ENCODE peak calls at places on chromosome 13, in four cellular contexts. J, U, Z and D are unnamed samples. For H3K36me3, the result is how much of the 10 kb centered on the place peaks cover.

GRCh38 chr13:51729853-51730553 is 74.0 kb downstream of the DHRS12 start:
- DNase-seq in J (peak), U (no peak), Z (no peak), D (no peak)

GRCh38 chr13:24217601-24218281 is 57.2 kb downstream of the SPATA13 start:
- DNase-seq in J (peak), U (no peak), Z (no peak), D (no peak)

GRCh38 chr13:33583398-33583797 is 234.6 kb upstream of the RFC3 start:
- DNase-seq in J (no peak), U (no peak), Z (no peak), D (no peak)

GRCh38 chr13:20391597-20392452 is 133.8 kb downstream of the CRYL1 start:
- DNase-seq in J (no peak), U (peak), Z (no peak), D (no peak)

GRCh38 chr13:84049442-84049841 is 167.2 kb upstream of the SLITRK1 start:
- DNase-seq in J (no peak), U (no peak), Z (no peak), D (no peak)

GRCh38 chr13:59490651-59491050 is 673.1 kb downstream of the DIAPH3 start:
- DNase-seq in J (no peak), U (no peak), Z (no peak), D (no peak)

GRCh38 chr13:20840590-20840989 is 62.0 kb downstream of the XPO4 start:
- DNase-seq in J (peak), U (no peak), Z (no peak), D (no peak)

GRCh38 chr13:21074601-21075302 is 13.4 kb upstream of the LATS2 start:
- DNase-seq in J (no peak), U (no peak), Z (no peak), D (no peak)

GRCh38 chr13:101523732-101524131 is 71.3 kb downstream of the ITGBL1 start:
- DNase-seq in J (peak), U (no peak), Z (no peak), D (no peak)

GRCh38 chr13:38346764-38347163 is 2.9 kb upstream of the UFM1 start:
- DNase-seq in J (no peak), U (no peak), Z (no peak), D (no peak)

GRCh38 chr13:74210693-74211393 is 76.6 kb upstream of the KLF12 start:
- DNase-seq in J (peak), U (no peak), Z (no peak), D (no peak)

GRCh38 chr13:98416408-98416807 is 160.5 kb downstream of the STK24 start:
- DNase-seq in J (no peak), U (no peak), Z (peak), D (no peak)

GRCh38 chr13:50685491-50685890 is 158.0 kb downstream of the DLEU7 start:
- DNase-seq in J (peak), U (peak), Z (peak), D (no peak)

GRCh38 chr13:49976314-49977258 is 20.3 kb upstream of the TRIM13 start:
- DNase-seq in J (peak), U (peak), Z (peak), D (no peak)

GRCh38 chr13:79404985-79405384 is 1.1 kb downstream of the RBM26 start:
- DNase-seq in J (peak), U (no peak), Z (no peak), D (no peak)

GRCh38 chr13:77507931-77508776 is 27.4 kb upstream of the SCEL start:
- DNase-seq in J (peak), U (no peak), Z (no peak), D (no peak)

GRCh38 chr13:100128373-100128772 is 39.5 kb downstream of the PCCA start:
- DNase-seq in J (peak), U (no peak), Z (no peak), D (no peak)

GRCh38 chr13:72953391-72953960 is 105.3 kb upstream of the KLF5 start:
- DNase-seq in J (no peak), U (no peak), Z (peak), D (no peak)

GRCh38 chr13:34153428-34154180 is 335.7 kb downstream of the RFC3 start:
- DNase-seq in J (no peak), U (no peak), Z (no peak), D (no peak)

GRCh38 chr13:31476753-31477152 is 262.6 kb upstream of the RXFP2 start:
- DNase-seq in J (peak), U (no peak), Z (no peak), D (no peak)

GRCh38 chr13:71274923-71275593 is 591.9 kb downstream of the DACH1 start:
- DNase-seq in J (no peak), U (no peak), Z (no peak), D (no peak)

GRCh38 chr13:37618554-37618953 is 20.0 kb upstream of the POSTN start:
- DNase-seq in J (peak), U (no peak), Z (no peak), D (no peak)

GRCh38 chr13:94329754-94330551 is 149.5 kb downstream of the DCT start:
- DNase-seq in J (peak), U (no peak), Z (no peak), D (no peak)

GRCh38 chr13:31046711-31047279 is 114.3 kb downstream of the TEX26 start:
- DNase-seq in J (peak), U (peak), Z (no peak), D (no peak)

GRCh38 chr13:31997641-31998040 is 33.9 kb upstream of the FRY start:
- DNase-seq in J (no peak), U (no peak), Z (no peak), D (no peak)

GRCh38 chr13:30934381-30934780 is 1.9 kb downstream of the TEX26 start:
- DNase-seq in J (no peak), U (peak), Z (no peak), D (no peak)

GRCh38 chr13:30569901-30570576 is 47.7 kb upstream of the USPL1 start:
- DNase-seq in J (peak), U (no peak), Z (no peak), D (no peak)

GRCh38 chr13:111976474-111977183 is 90.3 kb upstream of the SOX1 start:
- DNase-seq in J (no peak), U (no peak), Z (no peak), D (no peak)

GRCh38 chr13:84672616-84673015 is 790.3 kb upstream of the SLITRK1 start:
- DNase-seq in J (no peak), U (no peak), Z (no peak), D (no peak)

GRCh38 chr13:65943024-65943423 is 1287.1 kb downstream of the PCDH9 start:
- DNase-seq in J (peak), U (no peak), Z (no peak), D (no peak)

DNA sequence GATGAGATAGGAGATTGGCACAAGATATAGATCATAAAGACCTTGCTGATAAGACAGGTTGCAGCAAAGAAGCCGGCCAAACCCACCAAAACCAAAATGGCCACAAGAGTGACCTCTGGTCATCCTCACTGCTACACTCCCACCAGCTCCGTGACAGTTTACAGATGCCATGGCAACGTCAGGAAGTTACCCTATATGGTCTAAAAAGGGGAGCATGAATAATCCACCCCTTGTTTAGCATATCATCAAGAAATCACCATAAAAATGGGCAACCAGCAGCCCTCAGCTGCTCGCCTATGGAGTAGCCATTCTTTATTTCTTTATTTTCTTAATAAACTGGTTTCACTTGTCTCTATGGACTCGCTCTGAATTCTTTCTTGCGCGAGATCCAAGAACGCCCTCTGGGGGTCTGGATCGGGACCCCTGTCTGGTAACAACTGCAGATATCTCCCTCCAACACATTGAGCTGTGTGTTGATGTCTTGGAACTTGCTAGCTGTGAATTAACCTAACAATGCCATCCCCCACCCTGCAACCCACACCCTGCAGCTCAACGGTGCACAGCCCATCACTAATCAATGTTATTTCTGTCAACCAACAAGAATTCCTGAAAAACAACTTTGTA is 27.1 kb upstream of the GRTP1 start:
- DNase-seq in J (peak), U (no peak), Z (no peak), D (no peak)
- TF ChIP-seq CTCF in J (no peak), U (peak), Z (no peak), D (no peak)

GRCh38 chr13:97340399-97340798 is 93.6 kb upstream of the RAP2A start:
- DNase-seq in J (no peak), U (no peak), Z (no peak), D (no peak)
- H3K4me3 ChIP-seq in J (no peak), U (no peak), Z (no peak), D (no peak)

GRCh38 chr13:47481521-47481920 is 519.6 kb downstream of the SUCLA2 start:
- DNase-seq in J (peak), U (no peak), Z (no peak), D (no peak)
- H3K36me3 ChIP-seq in J (under half), U (under half), Z (under half), D (under half)

DNA sequence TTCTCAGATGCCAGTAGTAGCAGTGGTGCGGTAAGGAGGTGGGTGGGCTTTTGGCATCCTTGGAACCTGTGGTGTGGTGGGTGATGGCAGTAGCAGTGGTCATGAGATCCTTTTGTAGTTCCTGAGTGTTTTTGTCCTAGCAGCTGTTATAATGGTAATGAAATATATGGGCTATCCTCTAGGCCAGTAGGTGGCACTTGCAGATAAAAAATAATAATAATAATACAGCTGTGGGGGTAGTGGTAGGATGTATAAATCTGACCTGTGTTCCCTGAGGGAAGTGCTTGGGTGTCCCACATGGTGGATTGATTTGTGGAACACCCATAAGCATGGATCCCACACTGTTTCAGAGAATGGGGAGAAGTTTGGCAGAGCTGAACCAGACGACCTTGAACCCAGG is 334.0 kb downstream of the SLITRK5 start:
- DNase-seq in J (no peak), U (no peak), Z (no peak), D (no peak)
- TF ChIP-seq CTCF in J (no peak), U (no peak), Z (no peak), D (no peak)

DNA sequence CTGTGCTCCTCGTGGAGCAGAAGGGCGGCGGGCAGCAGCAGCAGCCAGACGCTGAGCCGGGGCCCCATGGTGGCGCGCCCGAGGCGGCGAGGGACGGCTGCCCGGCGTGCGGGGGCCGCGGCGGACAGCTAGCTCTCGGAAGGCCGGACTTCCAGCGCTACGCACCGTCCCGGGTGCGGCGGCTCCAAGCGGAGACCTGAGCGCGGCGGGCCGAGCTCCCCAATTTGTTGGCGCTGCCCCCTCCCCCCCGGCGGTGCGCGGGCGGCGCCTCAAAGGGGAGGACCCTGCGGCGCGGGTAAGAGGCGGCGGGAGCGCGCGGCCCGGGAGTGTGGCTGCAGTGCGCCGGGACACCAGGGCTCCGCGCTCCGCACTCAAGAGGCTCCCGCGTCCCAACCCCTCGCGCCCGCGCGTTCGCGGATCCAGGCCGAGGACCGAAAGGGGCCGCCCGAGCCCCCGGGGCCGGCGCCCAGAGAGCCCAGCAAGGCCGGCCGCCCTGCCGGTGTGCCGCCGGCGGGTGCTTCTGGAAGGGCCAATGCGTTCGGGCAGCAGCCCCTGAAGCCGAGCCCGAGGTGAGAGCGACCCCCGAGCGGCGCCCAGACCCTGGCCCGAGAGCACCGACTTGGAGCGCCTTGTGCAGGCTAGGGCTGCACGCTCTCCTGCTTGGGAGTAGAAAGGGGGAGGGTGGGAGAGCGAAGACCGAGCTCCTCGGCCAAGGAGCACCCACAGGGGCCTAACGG is at the start of the genes COL4A1 and COL4A2:
- DNase-seq in J (peak), U (peak), Z (peak), D (no peak)
- H3K4me3 ChIP-seq in J (peak), U (peak), Z (peak), D (no peak)

DNA sequence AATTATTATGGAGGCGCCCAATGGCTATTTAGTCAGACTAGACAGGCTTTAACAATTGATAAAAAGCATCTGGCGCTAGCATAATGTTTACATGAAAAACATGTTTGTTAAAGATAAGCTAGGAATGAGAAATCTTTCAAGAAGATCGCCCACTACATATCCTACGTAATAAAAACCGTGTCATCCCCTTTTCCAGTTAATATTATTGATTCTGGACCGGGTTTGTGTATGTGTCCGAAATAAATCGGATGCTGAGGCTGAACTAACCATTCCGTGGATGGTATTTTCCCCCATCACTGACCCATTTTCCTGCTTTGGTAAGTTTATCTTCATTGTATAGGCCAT is 8.8 kb downstream of the COL4A1 start:
- DNase-seq in J (no peak), U (no peak), Z (no peak), D (no peak)
- H3K36me3 ChIP-seq in J (under half), U (under half), Z (under half), D (under half)

GRCh38 chr13:95707442-95708389 is 30.8 kb downstream of the DNAJC3 start:
- DNase-seq in J (no peak), U (no peak), Z (no peak), D (no peak)

GRCh38 chr13:95708390-95708774 is 31.4 kb downstream of the DNAJC3 start:
- DNase-seq in J (no peak), U (no peak), Z (no peak), D (no peak)

GRCh38 chr13:95707035-95707434 is 30.1 kb downstream of the DNAJC3 start:
- DNase-seq in J (no peak), U (no peak), Z (no peak), D (no peak)

GRCh38 chr13:95706356-95706755 is 29.4 kb downstream of the DNAJC3 start:
- DNase-seq in J (no peak), U (no peak), Z (no peak), D (no peak)

DNA sequence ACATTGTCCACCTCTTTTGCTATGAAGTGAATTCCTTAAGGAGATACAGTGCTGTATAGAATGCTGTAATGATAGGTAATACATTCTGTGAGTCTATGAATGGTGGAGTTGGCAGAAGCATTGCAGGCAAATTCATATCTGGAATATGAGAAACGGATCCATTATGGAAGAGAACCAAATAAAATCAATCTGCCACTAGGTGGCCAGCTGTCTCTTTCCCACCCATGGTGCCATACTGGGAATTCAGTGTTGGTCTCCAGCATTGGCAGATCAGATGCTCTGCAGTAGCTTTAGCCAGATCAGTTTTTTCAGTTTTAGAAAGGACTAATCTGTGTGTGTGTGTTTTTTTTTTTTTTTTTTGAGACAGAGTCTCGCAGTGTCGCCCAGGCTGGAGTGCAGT is 27.6 kb downstream of the DNAJC3 start:
- DNase-seq in J (no peak), U (no peak), Z (no peak), D (no peak)
- TF ChIP-seq CTCF in J (peak), U (peak), Z (no peak), D (peak)